ENCODE peak calls at places on chromosomes 5 and 9, in seven cellular contexts. C, T, U, S, G, K and O are unnamed samples.

GRCh38 chr5:112109331-112109993 is 309.6 kb downstream of the EPB41L4A start:
- DNase-seq in C (no peak), G (peak; percentile 85), K (peak; percentile 54), U (no peak), S (peak; percentile 24), T (no peak), O (no peak)

GRCh38 chr5:53025506-53025905 is 36.4 kb downstream of the ITGA2 start:
- DNase-seq in T (no peak), G (no peak), U (no peak), C (no peak), K (no peak), S (no peak), O (no peak)

GRCh38 chr9:95075700-95076099 is 241.8 kb downstream of the FANCC start:
- DNase-seq in U (no peak), G (no peak), T (no peak), S (no peak), C (no peak), K (peak; percentile 6), O (no peak)

GRCh38 chr5:72241346-72242003 is 78.6 kb downstream of the MRPS27 start:
- DNase-seq in G (no peak), T (no peak), U (no peak), K (no peak), S (no peak), C (no peak), O (no peak)

GRCh38 chr5:150188146-150188842 is 1.6 kb upstream of the SLC6A7 start:
- DNase-seq in G (no peak), S (no peak), T (no peak), U (no peak), C (no peak), K (no peak), O (no peak)

GRCh38 chr5:76082790-76083554 is at the start of gene SV2C:
- DNase-seq in K (no peak), T (peak; percentile 49), C (no peak), G (peak; percentile 13), U (peak; percentile 36), S (no peak), O (peak; percentile 55)

GRCh38 chr5:136014049-136014516 is 14.7 kb upstream of the TGFBI start:
- DNase-seq in U (no peak), G (peak; percentile 82), K (no peak), T (no peak), C (no peak), S (no peak), O (no peak)

GRCh38 chr9:114098660-114099522 is at the start of gene KIF12:
- DNase-seq in U (no peak), S (no peak), T (peak; percentile 74), G (no peak), K (no peak), C (no peak), O (no peak)

DNA sequence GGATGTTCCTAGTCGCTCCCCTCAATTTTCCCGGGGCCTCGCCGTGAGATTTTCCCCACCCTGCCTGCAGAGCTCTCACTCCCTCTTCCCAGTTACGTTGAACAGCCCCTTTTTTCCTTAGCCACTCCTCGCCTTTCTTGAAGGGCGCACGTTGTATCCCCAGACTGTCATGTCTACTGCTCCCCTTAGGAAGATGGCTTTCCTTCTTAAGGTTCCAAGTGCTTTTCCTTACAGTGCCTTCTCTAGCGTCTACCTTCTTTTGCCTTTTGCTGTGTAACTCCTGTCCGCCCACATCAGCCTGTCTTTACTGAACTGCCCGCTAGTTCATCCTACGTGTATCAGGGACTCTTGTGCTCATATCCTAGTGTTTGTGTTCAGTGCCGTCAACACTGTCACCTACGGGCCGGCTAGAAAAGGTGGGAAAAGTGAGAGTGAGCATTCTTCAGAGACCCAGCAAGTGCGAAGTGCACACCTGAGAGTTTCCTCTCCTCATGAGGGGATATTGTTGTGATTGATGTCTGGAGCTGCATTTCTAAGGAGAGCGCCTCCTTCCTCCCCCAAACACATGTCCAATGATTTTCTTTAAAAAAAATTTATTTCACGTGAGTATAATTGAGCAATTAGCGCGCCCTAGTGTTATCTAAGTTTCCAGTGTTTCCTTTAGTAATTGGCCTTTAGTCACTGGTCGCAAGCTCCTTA is 764 bp downstream of the CAMLG start:
- DNase-seq in C (no peak), K (peak; percentile 28), G (peak; percentile 65), S (no peak), T (no peak), U (peak; percentile 47), O (peak; percentile 48)
- TF ChIP-seq CTCF in C (no peak), K (no peak), G (peak; percentile 25), S (no peak), T (no peak), U (peak; percentile 22), O (peak; percentile 1)

GRCh38 chr9:124752967-124753366 is 18.1 kb downstream of the NR6A1 start:
- DNase-seq in S (peak; percentile 42), U (no peak), G (peak; percentile 70), T (no peak), C (no peak), K (no peak), O (no peak)

GRCh38 chr9:124756011-124756410 is 15.1 kb downstream of the NR6A1 start:
- DNase-seq in K (no peak), U (no peak), C (no peak), T (no peak), G (no peak), S (no peak), O (no peak)

GRCh38 chr9:124755061-124755460 is 16.1 kb downstream of the NR6A1 start:
- DNase-seq in C (no peak), T (no peak), U (no peak), S (no peak), K (no peak), G (no peak), O (no peak)

GRCh38 chr9:124757589-124757988 is 13.5 kb downstream of the NR6A1 start:
- DNase-seq in U (no peak), S (no peak), C (no peak), G (no peak), K (no peak), T (no peak), O (no peak)

DNA sequence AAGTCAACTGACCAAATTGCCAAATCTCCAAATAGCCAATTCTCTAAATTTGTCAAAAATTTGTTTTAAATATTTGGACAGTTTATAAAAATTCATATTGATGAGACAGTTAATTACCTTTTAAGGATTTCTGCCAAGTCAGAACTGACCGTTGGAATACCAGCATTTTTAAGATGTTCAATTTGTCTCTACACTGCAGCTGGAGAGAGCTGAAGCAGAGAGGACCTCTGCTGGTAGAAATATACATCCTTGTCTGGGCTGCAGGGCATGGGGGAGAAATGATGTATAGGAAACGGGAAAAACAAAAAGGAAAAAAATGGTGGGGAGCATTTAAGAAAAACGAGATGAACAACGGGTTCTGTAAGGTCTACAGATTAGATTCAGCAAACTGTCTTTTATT is 16.8 kb downstream of the NR6A1 start:
- DNase-seq in G (peak; percentile 71), T (no peak), C (no peak), S (no peak), U (no peak), K (no peak), O (no peak)
- TF ChIP-seq CTCF in G (peak; percentile 86), T (no peak), C (no peak), S (peak; percentile 62), U (peak; percentile 40), K (no peak), O (peak; percentile 22)

DNA sequence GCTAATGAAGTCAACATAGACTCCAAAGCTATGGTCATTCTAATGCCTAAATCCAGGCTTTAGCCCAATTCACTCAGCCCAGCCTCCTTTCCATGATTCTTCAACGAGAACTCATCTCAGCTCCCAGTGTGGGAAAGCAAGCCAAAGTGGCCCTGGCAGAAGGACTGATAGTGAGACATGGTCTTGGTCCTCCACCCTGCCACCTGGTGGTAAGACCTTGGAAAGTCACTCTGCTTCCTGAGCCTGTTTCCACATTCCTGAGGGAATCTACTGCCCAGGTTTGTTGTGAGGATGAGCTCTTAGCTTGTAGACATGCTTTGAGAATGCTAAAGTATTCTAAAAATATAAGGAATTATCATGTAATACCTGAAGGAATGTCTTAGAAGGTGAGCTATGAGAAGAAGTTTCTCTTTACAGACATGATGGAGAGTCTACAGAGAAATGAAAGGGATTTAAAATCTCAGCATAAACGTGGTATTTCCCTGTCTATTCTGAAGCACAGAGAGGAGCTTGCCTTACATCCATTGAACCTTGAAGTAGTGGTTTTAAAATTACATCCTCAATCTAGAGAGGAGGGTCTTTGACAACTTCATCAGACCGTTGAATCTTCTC is 173.5 kb downstream of the TRIM32 start:
- DNase-seq in S (peak; percentile 2), T (peak; percentile 70), G (peak; percentile 82), K (peak; percentile 68), C (peak; percentile 63), U (peak; percentile 51), O (peak; percentile 54)
- TF ChIP-seq CTCF in S (peak; percentile 83), T (peak; percentile 84), G (peak; percentile 88), K (peak; percentile 52), C (peak; percentile 43), U (peak; percentile 74), O (peak; percentile 57)

DNA sequence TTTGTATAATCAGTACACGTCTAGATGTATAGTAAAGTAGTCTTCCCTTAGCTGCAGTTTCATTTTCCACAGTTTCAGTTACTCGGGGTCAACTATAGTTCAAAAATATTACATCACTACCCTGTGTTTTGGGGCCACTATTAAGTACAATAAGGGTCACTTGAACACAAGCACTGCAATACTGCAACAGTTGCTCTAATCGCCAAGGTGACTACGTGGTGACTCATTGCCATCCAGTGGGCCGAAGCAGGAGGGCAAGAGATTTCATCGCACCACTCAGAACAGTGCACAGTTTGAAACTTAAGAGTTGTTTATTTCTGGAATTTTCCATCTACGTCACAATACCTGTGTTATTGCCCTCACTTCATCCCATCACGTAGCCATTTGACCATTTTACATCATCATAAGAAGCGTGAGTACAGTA is at the start of gene ARL14EPL:
- DNase-seq in T (peak; percentile 65), C (peak; percentile 57), G (peak; percentile 97), S (peak; percentile 1), K (no peak), U (peak; percentile 39), O (peak; percentile 24)
- TF ChIP-seq CTCF in T (peak; percentile 5), C (peak; percentile 42), G (peak; percentile 68), S (peak; percentile 10), K (no peak), U (peak; percentile 32), O (peak; percentile 21)

DNA sequence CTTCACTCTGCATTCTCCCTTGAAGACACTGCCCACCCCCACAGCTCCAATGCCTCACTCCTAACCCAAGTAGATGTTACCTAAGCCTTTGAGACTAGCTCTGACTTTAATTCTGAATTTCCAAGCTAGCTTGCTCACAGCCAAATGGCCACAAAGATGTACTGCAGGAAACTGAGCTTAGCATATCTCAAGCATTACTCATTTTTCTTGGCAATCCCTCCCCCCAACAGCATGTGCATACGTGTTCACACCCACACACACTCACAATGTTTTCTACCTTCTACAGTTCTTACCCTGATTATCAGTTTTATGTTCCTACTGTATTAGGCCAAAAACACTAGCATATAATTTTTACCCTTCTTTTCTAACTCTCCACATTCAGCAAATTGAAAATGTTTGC is 13.7 kb upstream of the GRIA1 start:
- DNase-seq in S (peak; percentile 54), T (no peak), G (peak; percentile 88), K (no peak), C (no peak), U (no peak), O (no peak)
- TF ChIP-seq CTCF in S (peak; percentile 17), T (no peak), G (peak; percentile 47), K (no peak), C (no peak), U (no peak), O (no peak)

GRCh38 chr5:94111209-94112004 is 370.0 kb upstream of the POU5F2 start:
- DNase-seq in G (peak; percentile 97), U (peak; percentile 92), K (peak; percentile 95), T (peak; percentile 96), C (peak; percentile 95), S (peak; percentile 68), O (peak; percentile 93)
- TF ChIP-seq CTCF in G (peak; percentile 35), U (no peak), K (no peak), T (no peak), C (peak; percentile 19), S (peak; percentile 37), O (no peak)